ENCODE peak calls at places on chromosomes 16 and 17, in eight cellular contexts. W is stimulated activated CD8-positive, alpha-beta memory T cell treated with anti-CD3 and anti-CD28 coated beads, Interleukin-15, amount 100 ng/mL, for 24 hours; J is CD8-positive, alpha-beta memory T cell; S is H9; C is pons; E is progenitor cell of endocrine pancreas; T is activated CD8-positive, alpha-beta T cell treated with anti-CD3 and anti-CD28 coated beads for 36 hours; M is head of caudate nucleus. V is an unnamed sample.
A peak's percentile ranks its signal among the peaks of the same experiment; 100 is the strongest.

GRCh38 chr16:149024-149675 is 3.3 kb upstream of the HBZ start:
- DNase-seq in T (no peak), S (no peak), C (no peak), J (no peak), W (no peak), M (no peak), E (no peak), V (no peak)

GRCh38 chr16:80273635-80274538 is 266.9 kb upstream of the DYNLRB2 start:
- DNase-seq in W (no peak), T (peak; percentile 10), S (no peak), E (no peak), J (no peak), C (no peak), M (no peak), V (no peak)

GRCh38 chr17:17671369-17672119 is 9.7 kb upstream of the RAI1 start:
- DNase-seq in T (no peak), E (no peak), C (no peak), S (no peak), M (no peak), J (no peak), W (no peak), V (no peak)

GRCh38 chr17:32483451-32484019 is 3.3 kb upstream of the CDK5R1 start:
- DNase-seq in J (no peak), S (peak; percentile 92), W (no peak), C (peak; percentile 96), T (peak; percentile 57), E (no peak), M (peak; percentile 84), V (no peak)

GRCh38 chr17:7862692-7863437 is 5.1 kb downstream of the CYB5D1 start:
- DNase-seq in W (no peak), M (peak; percentile 69), E (no peak), S (peak; percentile 72), C (peak; percentile 67), J (peak; percentile 54), T (peak; percentile 70), V (peak; percentile 32)

GRCh38 chr16:73048292-73049050 is 543 bp upstream of the ZFHX3 start:
- DNase-seq in C (no peak), J (no peak), W (no peak), T (no peak), E (no peak), M (no peak), S (no peak), V (no peak)

GRCh38 chr17:43456661-43457361 is 27.0 kb upstream of the DHX8 start:
- DNase-seq in W (no peak), E (no peak), C (no peak), J (no peak), S (no peak), T (peak; percentile 46), M (no peak), V (peak; percentile 26)

GRCh38 chr16:5605404-5605803 is 507.8 kb upstream of the EEF2KMT start:
- DNase-seq in S (no peak), E (no peak), C (no peak), M (no peak), J (no peak), W (no peak), T (no peak), V (no peak)

GRCh38 chr16:75250089-75250808 is 1.2 kb downstream of the BCAR1 start:
- DNase-seq in S (no peak), E (no peak), C (no peak), W (no peak), T (no peak), M (no peak), J (no peak), V (peak; percentile 66)

GRCh38 chr16:23509763-23510153 is 536 bp downstream of the GGA2 start:
- DNase-seq in S (no peak), M (peak; percentile 24), C (no peak), T (peak; percentile 44), J (peak; percentile 36), E (no peak), W (no peak), V (peak; percentile 23)

GRCh38 chr16:74053784-74054306 is 242.8 kb upstream of the PSMD7 start:
- DNase-seq in E (no peak), M (no peak), S (no peak), J (no peak), C (peak; percentile 14), W (no peak), T (no peak), V (no peak)

GRCh38 chr17:68320943-68321557 is 29.8 kb downstream of the ARSG start:
- DNase-seq in W (no peak), E (no peak), J (no peak), S (no peak), M (no peak), T (no peak), C (no peak), V (no peak)

GRCh38 chr16:22070361-22071351 is 21.7 kb upstream of the VWA3A start:
- DNase-seq in T (no peak), E (no peak), W (no peak), J (no peak), S (no peak), M (no peak), C (no peak), V (no peak)

GRCh38 chr17:58005031-58005727 is 1.9 kb downstream of the SRSF1 start:
- DNase-seq in S (no peak), T (no peak), J (no peak), M (no peak), C (no peak), E (no peak), W (no peak), V (no peak)

GRCh38 chr17:49859991-49860953 is 12.4 kb upstream of the TAC4 start:
- DNase-seq in T (no peak), S (peak; percentile 78), C (no peak), W (no peak), J (no peak), M (no peak), E (no peak), V (peak; percentile 54)

GRCh38 chr17:72381597-72382397 is 261.0 kb downstream of the SOX9 start:
- DNase-seq in C (no peak), W (no peak), J (no peak), T (no peak), E (no peak), M (no peak), S (peak; percentile 90), V (no peak)

GRCh38 chr16:1884155-1884760 is 12.3 kb upstream of the MEIOB start:
- DNase-seq in C (no peak), T (peak; percentile 27), E (no peak), W (no peak), M (no peak), J (no peak), S (no peak), V (peak; percentile 56)

GRCh38 chr17:57107498-57108101 is 22.6 kb downstream of the AKAP1 start:
- DNase-seq in S (no peak), J (no peak), E (no peak), T (no peak), M (no peak), C (no peak), W (no peak), V (peak; percentile 69)

GRCh38 chr17:76700627-76701470 is 9.9 kb downstream of the MXRA7 start:
- DNase-seq in J (peak; percentile 16), M (no peak), S (no peak), E (no peak), W (no peak), T (no peak), C (no peak), V (no peak)

GRCh38 chr16:70800798-70801480 is at the start of gene VAC14:
- DNase-seq in T (peak; percentile 98), M (peak; percentile 93), C (peak; percentile 81), S (peak; percentile 97), E (peak; percentile 96), W (peak; percentile 95), J (peak; percentile 96), V (peak; percentile 99)

GRCh38 chr16:81238296-81239011 is at the start of gene BCO1:
- DNase-seq in E (no peak), M (no peak), W (no peak), T (no peak), S (peak; percentile 39), C (peak; percentile 8), J (no peak), V (peak; percentile 57)

GRCh38 chr16:10027553-10027952 is 154.7 kb downstream of the GRIN2A start:
- DNase-seq in J (no peak), C (no peak), S (no peak), M (no peak), W (no peak), E (no peak), T (no peak), V (no peak)

GRCh38 chr17:76546556-76547182 is 6.8 kb downstream of the PRCD start:
- DNase-seq in T (no peak), W (no peak), E (no peak), M (no peak), C (no peak), S (no peak), J (no peak), V (no peak)

GRCh38 chr16:1152123-1152638 is 725 bp upstream of the CACNA1H start:
- DNase-seq in S (peak; percentile 65), W (no peak), J (peak; percentile 19), T (peak; percentile 47), E (no peak), M (peak; percentile 33), C (no peak), V (no peak)

GRCh38 chr17:79299349-79299748 is 224.7 kb downstream of the ENGASE start:
- DNase-seq in E (no peak), J (no peak), M (no peak), T (no peak), S (no peak), W (no peak), C (no peak), V (no peak)

GRCh38 chr16:85124636-85125346 is 12.5 kb upstream of the CIBAR2 start:
- DNase-seq in C (no peak), S (no peak), T (no peak), J (no peak), M (no peak), E (no peak), W (no peak), V (no peak)

GRCh38 chr16:22053921-22054341 is 38.4 kb upstream of the VWA3A start:
- DNase-seq in W (no peak), J (no peak), S (no peak), M (no peak), C (no peak), T (no peak), E (no peak), V (no peak)

GRCh38 chr16:751152-752007 is 9.2 kb upstream of the MSLN start:
- DNase-seq in M (no peak), T (no peak), W (no peak), J (no peak), E (no peak), C (no peak), S (no peak), V (no peak)

GRCh38 chr17:27975146-27976011 is 67.1 kb upstream of the NLK start:
- DNase-seq in W (no peak), T (no peak), S (no peak), C (peak; percentile 53), M (no peak), E (no peak), J (no peak), V (no peak)

GRCh38 chr16:49632111-49632797 is 223.7 kb downstream of the ZNF423 start:
- DNase-seq in W (no peak), C (no peak), S (peak; percentile 10), M (no peak), E (no peak), J (no peak), T (no peak), V (no peak)

GRCh38 chr17:8408371-8408770 is 10.7 kb upstream of the RNF222 start:
- DNase-seq in M (no peak), S (peak; percentile 79), C (no peak), J (no peak), W (no peak), E (no peak), T (no peak), V (peak; percentile 75)

GRCh38 chr17:19738073-19738449 is 10.0 kb downstream of the ALDH3A1 start:
- DNase-seq in T (no peak), C (no peak), M (no peak), W (no peak), J (no peak), E (no peak), S (no peak), V (no peak)

GRCh38 chr16:53826658-53827057 is 122.7 kb downstream of the FTO start:
- DNase-seq in M (no peak), T (no peak), S (no peak), E (no peak), W (no peak), J (no peak), C (no peak), V (no peak)

GRCh38 chr16:8863594-8864424 is 5.0 kb downstream of the CARHSP1 start:
- DNase-seq in S (peak; percentile 69), C (peak; percentile 94), T (no peak), M (peak; percentile 93), J (no peak), W (no peak), E (no peak), V (peak; percentile 84)

V was measured in Calu3.